ENCODE peak calls at places on chromosomes 11 and 22, in six cellular contexts. One of them, this sample, is unnamed.

GRCh38 chr11:6315811-6316425 is 4.4 kb downstream of the CAVIN3 start:
- DNase-seq in mesenchymal stem cell: peak
- DNase-seq in H9: peak
- DNase-seq in H1: peak
- DNase-seq in mesendoderm: peak
- DNase-seq in IMR-90: peak
- DNase-seq in this sample: peak

GRCh38 chr22:44361391-44362126 is 48.8 kb upstream of the SHISAL1 start:
- DNase-seq in H9: no peak
- DNase-seq in IMR-90: no peak
- DNase-seq in mesendoderm: no peak
- DNase-seq in H1: no peak
- DNase-seq in mesenchymal stem cell: no peak
- DNase-seq in this sample: no peak

GRCh38 chr11:88194990-88195389 is 19.7 kb upstream of the RAB38 start:
- DNase-seq in H1: no peak
- DNase-seq in mesenchymal stem cell: no peak
- DNase-seq in H9: no peak
- DNase-seq in IMR-90: no peak
- DNase-seq in mesendoderm: no peak
- DNase-seq in this sample: no peak

GRCh38 chr11:109145287-109145686 is 276.7 kb upstream of the C11orf87 start:
- DNase-seq in mesendoderm: no peak
- DNase-seq in IMR-90: no peak
- DNase-seq in H1: no peak
- DNase-seq in H9: no peak
- DNase-seq in mesenchymal stem cell: no peak
- DNase-seq in this sample: no peak

GRCh38 chr22:46425011-46425410 is 89.5 kb downstream of the TRMU start:
- DNase-seq in H9: no peak
- DNase-seq in mesendoderm: no peak
- DNase-seq in IMR-90: peak
- DNase-seq in mesenchymal stem cell: peak
- DNase-seq in H1: no peak
- DNase-seq in this sample: no peak

GRCh38 chr11:66619080-66619554 is 2.7 kb downstream of the RBM14 start:
- DNase-seq in H9: no peak
- DNase-seq in mesendoderm: peak
- DNase-seq in IMR-90: peak
- DNase-seq in mesenchymal stem cell: peak
- DNase-seq in H1: no peak
- DNase-seq in this sample: no peak

GRCh38 chr11:92317222-92317621 is 92.6 kb downstream of the FAT3 start:
- DNase-seq in mesendoderm: no peak
- DNase-seq in mesenchymal stem cell: no peak
- DNase-seq in H1: no peak
- DNase-seq in H9: no peak
- DNase-seq in IMR-90: no peak
- DNase-seq in this sample: no peak

GRCh38 chr11:76658231-76658630 is 12.3 kb downstream of the LRRC32 start:
- DNase-seq in mesendoderm: no peak
- DNase-seq in H1: no peak
- DNase-seq in H9: peak
- DNase-seq in mesenchymal stem cell: no peak
- DNase-seq in IMR-90: no peak
- DNase-seq in this sample: no peak

GRCh38 chr11:58928082-58928574 is 11.2 kb upstream of the GLYATL1 start:
- DNase-seq in IMR-90: peak
- DNase-seq in H1: peak
- DNase-seq in mesenchymal stem cell: peak
- DNase-seq in mesendoderm: peak
- DNase-seq in H9: no peak
- DNase-seq in this sample: peak

GRCh38 chr11:67230406-67230805 is 35.9 kb upstream of the GRK2 start:
- DNase-seq in mesenchymal stem cell: no peak
- DNase-seq in mesendoderm: no peak
- DNase-seq in H9: no peak
- DNase-seq in IMR-90: no peak
- DNase-seq in H1: no peak
- DNase-seq in this sample: no peak

GRCh38 chr22:42365337-42365865 is 66.8 kb downstream of the NFAM1 start:
- DNase-seq in H9: peak
- DNase-seq in mesenchymal stem cell: no peak
- DNase-seq in mesendoderm: peak
- DNase-seq in IMR-90: no peak
- DNase-seq in H1: no peak
- DNase-seq in this sample: no peak

GRCh38 chr11:1281974-1282365 is 27.5 kb downstream of the TOLLIP start:
- DNase-seq in H1: no peak
- DNase-seq in mesenchymal stem cell: no peak
- DNase-seq in mesendoderm: peak
- DNase-seq in H9: no peak
- DNase-seq in IMR-90: no peak
- DNase-seq in this sample: no peak

GRCh38 chr22:44427506-44428470 is 70.2 kb downstream of the RTL6 start:
- DNase-seq in mesendoderm: no peak
- DNase-seq in H9: no peak
- DNase-seq in H1: no peak
- DNase-seq in mesenchymal stem cell: no peak
- DNase-seq in IMR-90: no peak
- DNase-seq in this sample: no peak

GRCh38 chr22:34429314-34429713 is 509.0 kb upstream of the LARGE1 start:
- DNase-seq in H9: no peak
- DNase-seq in IMR-90: no peak
- DNase-seq in mesendoderm: peak
- DNase-seq in H1: no peak
- DNase-seq in mesenchymal stem cell: no peak
- DNase-seq in this sample: no peak

GRCh38 chr11:14916403-14916802 is 24.4 kb upstream of the CYP2R1 start:
- DNase-seq in mesenchymal stem cell: no peak
- DNase-seq in IMR-90: no peak
- DNase-seq in H9: no peak
- DNase-seq in mesendoderm: no peak
- DNase-seq in H1: no peak
- DNase-seq in this sample: no peak

GRCh38 chr11:72048718-72049460 is 31.5 kb downstream of the NUMA1 start:
- DNase-seq in H1: no peak
- DNase-seq in H9: no peak
- DNase-seq in mesenchymal stem cell: no peak
- DNase-seq in IMR-90: no peak
- DNase-seq in mesendoderm: peak
- DNase-seq in this sample: no peak

GRCh38 chr11:10597877-10598341 is 29.4 kb upstream of the LYVE1 start:
- DNase-seq in H9: no peak
- DNase-seq in mesendoderm: no peak
- DNase-seq in IMR-90: peak
- DNase-seq in H1: no peak
- DNase-seq in mesenchymal stem cell: peak
- DNase-seq in this sample: no peak

GRCh38 chr11:45920531-45921477 is 1.7 kb upstream of the LARGE2 start:
- DNase-seq in mesenchymal stem cell: no peak
- DNase-seq in IMR-90: no peak
- DNase-seq in H9: no peak
- DNase-seq in mesendoderm: no peak
- DNase-seq in H1: no peak
- DNase-seq in this sample: no peak

GRCh38 chr11:65110354-65110861 is 1.3 kb upstream of the TM7SF2 start:
- DNase-seq in IMR-90: peak
- DNase-seq in mesendoderm: peak
- DNase-seq in H9: peak
- DNase-seq in H1: peak
- DNase-seq in mesenchymal stem cell: peak
- DNase-seq in this sample: peak

GRCh38 chr11:13983081-13983751 is 20.7 kb downstream of the SPON1 start:
- DNase-seq in IMR-90: peak
- DNase-seq in mesendoderm: no peak
- DNase-seq in H1: no peak
- DNase-seq in H9: no peak
- DNase-seq in mesenchymal stem cell: peak
- DNase-seq in this sample: no peak

GRCh38 chr11:114522818-114523217 is 36.9 kb downstream of the NXPE1 start:
- DNase-seq in H9: no peak
- DNase-seq in mesendoderm: no peak
- DNase-seq in mesenchymal stem cell: no peak
- DNase-seq in IMR-90: no peak
- DNase-seq in H1: no peak
- DNase-seq in this sample: no peak

GRCh38 chr22:29450222-29450621 is 11.8 kb downstream of the RFPL1 start:
- DNase-seq in mesenchymal stem cell: no peak
- DNase-seq in IMR-90: no peak
- DNase-seq in mesendoderm: no peak
- DNase-seq in H9: no peak
- DNase-seq in H1: no peak
- DNase-seq in this sample: no peak

GRCh38 chr22:48705917-48706605 is 1121.6 kb downstream of the BRD1 start:
- DNase-seq in H9: no peak
- DNase-seq in IMR-90: no peak
- DNase-seq in mesendoderm: no peak
- DNase-seq in mesenchymal stem cell: no peak
- DNase-seq in H1: no peak
- DNase-seq in this sample: no peak

GRCh38 chr11:66124564-66124963 is 54.5 kb downstream of the PACS1 start:
- DNase-seq in mesendoderm: no peak
- DNase-seq in H1: no peak
- DNase-seq in IMR-90: peak
- DNase-seq in H9: no peak
- DNase-seq in mesenchymal stem cell: peak
- DNase-seq in this sample: no peak

GRCh38 chr22:37804886-37805857 is 2.6 kb upstream of the GCAT start:
- DNase-seq in IMR-90: peak
- DNase-seq in H9: peak
- DNase-seq in H1: peak
- DNase-seq in mesenchymal stem cell: peak
- DNase-seq in mesendoderm: peak
- DNase-seq in this sample: no peak

GRCh38 chr11:19432370-19433163 is 191.8 kb upstream of the E2F8 start:
- DNase-seq in mesenchymal stem cell: peak
- DNase-seq in IMR-90: peak
- DNase-seq in H9: no peak
- DNase-seq in mesendoderm: peak
- DNase-seq in H1: peak
- DNase-seq in this sample: no peak

GRCh38 chr11:134479206-134479955 is 67.3 kb upstream of the B3GAT1 start:
- DNase-seq in H9: peak
- DNase-seq in mesenchymal stem cell: no peak
- DNase-seq in H1: no peak
- DNase-seq in IMR-90: no peak
- DNase-seq in mesendoderm: peak
- DNase-seq in this sample: no peak

GRCh38 chr11:15577519-15577918 is 462.8 kb downstream of the INSC start:
- DNase-seq in H1: no peak
- DNase-seq in mesendoderm: no peak
- DNase-seq in IMR-90: no peak
- DNase-seq in mesenchymal stem cell: peak
- DNase-seq in H9: no peak
- DNase-seq in this sample: no peak

GRCh38 chr11:111665779-111666178 is 63.5 kb downstream of the SIK2 start:
- DNase-seq in mesendoderm: peak
- DNase-seq in IMR-90: peak
- DNase-seq in H1: no peak
- DNase-seq in mesenchymal stem cell: peak
- DNase-seq in H9: no peak
- DNase-seq in this sample: peak

GRCh38 chr11:66278396-66279091 is 569 bp downstream of the CNIH2 start:
- DNase-seq in IMR-90: no peak
- DNase-seq in H1: no peak
- DNase-seq in mesenchymal stem cell: peak
- DNase-seq in mesendoderm: peak
- DNase-seq in H9: no peak
- DNase-seq in this sample: no peak

GRCh38 chr11:123478352-123478986 is 48.4 kb downstream of the GRAMD1B start:
- DNase-seq in mesenchymal stem cell: peak
- DNase-seq in H1: no peak
- DNase-seq in IMR-90: peak
- DNase-seq in mesendoderm: peak
- DNase-seq in H9: peak
- DNase-seq in this sample: peak

GRCh38 chr22:39094717-39095389 is 2.2 kb upstream of the APOBEC3H start:
- DNase-seq in H9: no peak
- DNase-seq in mesendoderm: peak
- DNase-seq in mesenchymal stem cell: no peak
- DNase-seq in H1: no peak
- DNase-seq in IMR-90: no peak
- DNase-seq in this sample: no peak

GRCh38 chr22:39098026-39098425 is 982 bp downstream of the APOBEC3H start:
- DNase-seq in mesendoderm: peak
- DNase-seq in mesenchymal stem cell: no peak
- DNase-seq in IMR-90: no peak
- DNase-seq in H1: no peak
- DNase-seq in H9: peak
- DNase-seq in this sample: no peak

GRCh38 chr22:39098576-39098975 is 1.5 kb downstream of the APOBEC3H start:
- DNase-seq in mesenchymal stem cell: no peak
- DNase-seq in mesendoderm: no peak
- DNase-seq in H9: no peak
- DNase-seq in H1: no peak
- DNase-seq in IMR-90: no peak
- DNase-seq in this sample: no peak

GRCh38 chr22:39095971-39096370 is 1.1 kb upstream of the APOBEC3H start:
- DNase-seq in mesenchymal stem cell: no peak
- DNase-seq in H9: no peak
- DNase-seq in IMR-90: no peak
- DNase-seq in mesendoderm: no peak
- DNase-seq in H1: no peak
- DNase-seq in this sample: no peak

GRCh38 chr22:39097098-39098020 is at the start of gene APOBEC3H:
- DNase-seq in mesenchymal stem cell: peak
- DNase-seq in mesendoderm: no peak
- DNase-seq in H9: no peak
- DNase-seq in IMR-90: no peak
- DNase-seq in H1: no peak
- DNase-seq in this sample: no peak
- H2BK5ac ChIP-seq in mesenchymal stem cell: peak
- H2BK5ac ChIP-seq in mesendoderm: no peak
- H2BK5ac ChIP-seq in H9: no peak
- H2BK5ac ChIP-seq in IMR-90: no peak
- H2BK5ac ChIP-seq in H1: peak
- H2BK5ac ChIP-seq in this sample: peak

GRCh38 chr11:12696911-12697581 is 22.8 kb downstream of the TEAD1 start:
- DNase-seq in H9: no peak
- DNase-seq in IMR-90: no peak
- DNase-seq in mesenchymal stem cell: no peak
- DNase-seq in mesendoderm: peak
- DNase-seq in H1: no peak
- DNase-seq in this sample: no peak
- H2BK5ac ChIP-seq in H9: no peak
- H2BK5ac ChIP-seq in IMR-90: no peak
- H2BK5ac ChIP-seq in mesenchymal stem cell: no peak
- H2BK5ac ChIP-seq in mesendoderm: no peak
- H2BK5ac ChIP-seq in H1: peak
- H2BK5ac ChIP-seq in this sample: no peak

GRCh38 chr11:129740877-129741276 is 74.8 kb upstream of the TMEM45B start:
- DNase-seq in H1: no peak
- DNase-seq in mesenchymal stem cell: no peak
- DNase-seq in H9: no peak
- DNase-seq in IMR-90: no peak
- DNase-seq in mesendoderm: no peak
- DNase-seq in this sample: no peak
- H2BK5ac ChIP-seq in H1: no peak
- H2BK5ac ChIP-seq in mesenchymal stem cell: no peak
- H2BK5ac ChIP-seq in H9: no peak
- H2BK5ac ChIP-seq in IMR-90: no peak
- H2BK5ac ChIP-seq in mesendoderm: no peak
- H2BK5ac ChIP-seq in this sample: no peak

GRCh38 chr11:61827573-61828378 is at the start of gene FADS2:
- DNase-seq in H1: peak
- DNase-seq in H9: peak
- DNase-seq in IMR-90: peak
- DNase-seq in mesendoderm: peak
- DNase-seq in mesenchymal stem cell: peak
- DNase-seq in this sample: peak
- H2BK5ac ChIP-seq in H1: peak
- H2BK5ac ChIP-seq in H9: no peak
- H2BK5ac ChIP-seq in IMR-90: peak
- H2BK5ac ChIP-seq in mesendoderm: peak
- H2BK5ac ChIP-seq in mesenchymal stem cell: peak
- H2BK5ac ChIP-seq in this sample: peak